ENCODE peak calls at places on chromosome 20, in eight cellular contexts. V is HCT116, F is GM13977, S is transverse colon, B is RWPE1, N is AG10803, X is epithelial cell of esophagus, L is Calu3. O is an unnamed sample.

GRCh38 chr20:50919567-50919966 is 11.7 kb downstream of the ADNP start:
- DNase-seq in V (no peak), F (no peak), S (peak), B (peak), N (peak), X (peak), L (peak), O (no peak)

GRCh38 chr20:51220293-51220706 is 197.4 kb upstream of the KCNG1 start:
- DNase-seq in V (no peak), F (peak), S (peak), B (peak), N (no peak), X (peak), L (peak), O (no peak)

GRCh38 chr20:57397693-57398108 is 6.5 kb downstream of the RBM38 start:
- DNase-seq in V (no peak), F (no peak), S (peak), B (no peak), N (no peak), X (no peak), L (no peak), O (peak)

GRCh38 chr20:33298391-33298790 is 15.4 kb downstream of the BPIFB1 start:
- DNase-seq in V (no peak), F (no peak), S (no peak), B (no peak), N (no peak), X (no peak), L (no peak), O (no peak)

GRCh38 chr20:55095745-55096450 is 620.5 kb downstream of the DOK5 start:
- DNase-seq in V (no peak), F (no peak), S (no peak), B (no peak), N (no peak), X (no peak), L (no peak), O (no peak)

GRCh38 chr20:56348306-56348695 is 10.5 kb upstream of the FAM210B start:
- DNase-seq in V (no peak), F (no peak), S (no peak), B (no peak), N (no peak), X (no peak), L (peak), O (no peak)

GRCh38 chr20:35144694-35145093 is 2.4 kb downstream of the EDEM2 start:
- DNase-seq in V (no peak), F (peak), S (no peak), B (no peak), N (no peak), X (no peak), L (no peak), O (peak)

GRCh38 chr20:64160536-64161495 is 3.4 kb upstream of the MYT1 start:
- DNase-seq in V (no peak), F (no peak), S (no peak), B (no peak), N (no peak), X (no peak), L (no peak), O (peak)

GRCh38 chr20:62123450-62124118 is 1.3 kb downstream of the LSM14B start:
- DNase-seq in V (no peak), F (no peak), S (no peak), B (no peak), N (peak), X (peak), L (no peak), O (no peak)

GRCh38 chr20:8190043-8190880 is 58.2 kb downstream of the PLCB1 start:
- DNase-seq in V (no peak), F (no peak), S (no peak), B (no peak), N (no peak), X (no peak), L (no peak), O (no peak)

GRCh38 chr20:34553366-34553867 is 5.1 kb upstream of the MAP1LC3A start:
- DNase-seq in V (no peak), F (no peak), S (no peak), B (no peak), N (no peak), X (no peak), L (no peak), O (no peak)

GRCh38 chr20:5821627-5822215 is 71.5 kb downstream of the SHLD1 start:
- DNase-seq in V (no peak), F (no peak), S (no peak), B (no peak), N (no peak), X (peak), L (no peak), O (no peak)

GRCh38 chr20:8049321-8049720 is 29.8 kb upstream of the TMX4 start:
- DNase-seq in V (no peak), F (no peak), S (no peak), B (no peak), N (no peak), X (no peak), L (no peak), O (no peak)

GRCh38 chr20:2756056-2756611 is 44.3 kb downstream of the CPXM1 start:
- DNase-seq in V (peak), F (peak), S (no peak), B (peak), N (peak), X (peak), L (peak), O (no peak)

GRCh38 chr20:37837934-37838333 is 65.0 kb upstream of the VSTM2L start:
- DNase-seq in V (no peak), F (no peak), S (no peak), B (no peak), N (no peak), X (no peak), L (no peak), O (no peak)

GRCh38 chr20:51236396-51236795 is 213.5 kb upstream of the KCNG1 start:
- DNase-seq in V (no peak), F (no peak), S (no peak), B (no peak), N (no peak), X (no peak), L (no peak), O (no peak)

GRCh38 chr20:17654649-17655285 is 27.3 kb downstream of the RRBP1 start:
- DNase-seq in V (no peak), F (peak), S (peak), B (peak), N (no peak), X (peak), L (peak), O (no peak)

GRCh38 chr20:58039569-58040092 is 188.8 kb downstream of the ANKRD60 start:
- DNase-seq in V (no peak), F (no peak), S (no peak), B (no peak), N (no peak), X (no peak), L (no peak), O (no peak)

GRCh38 chr20:12023169-12023795 is 105.6 kb downstream of the BTBD3 start:
- DNase-seq in V (no peak), F (peak), S (no peak), B (no peak), N (no peak), X (no peak), L (no peak), O (no peak)

GRCh38 chr20:51001697-51002265 is 21.1 kb downstream of the KCNG1 start:
- DNase-seq in V (no peak), F (no peak), S (no peak), B (no peak), N (no peak), X (no peak), L (no peak), O (no peak)

GRCh38 chr20:60559462-60559861 is 601.2 kb downstream of the CDH26 start:
- DNase-seq in V (no peak), F (no peak), S (no peak), B (no peak), N (no peak), X (no peak), L (no peak), O (no peak)

GRCh38 chr20:56414842-56415765 is 3.0 kb downstream of the CASS4 start:
- DNase-seq in V (no peak), F (no peak), S (no peak), B (no peak), N (peak), X (peak), L (no peak), O (no peak)

GRCh38 chr20:58598271-58599015 is 52.6 kb upstream of the STX16 start:
- DNase-seq in V (no peak), F (no peak), S (peak), B (no peak), N (peak), X (no peak), L (no peak), O (no peak)

GRCh38 chr20:56411759-56412472 is at the start of gene CASS4:
- DNase-seq in V (no peak), F (peak), S (no peak), B (no peak), N (peak), X (no peak), L (no peak), O (no peak)

GRCh38 chr20:14062786-14063185 is 67.5 kb downstream of the MACROD2 start:
- DNase-seq in V (no peak), F (no peak), S (no peak), B (no peak), N (no peak), X (peak), L (no peak), O (no peak)

GRCh38 chr20:62624325-62624690 is 18.0 kb upstream of the SLCO4A1 start:
- DNase-seq in V (no peak), F (peak), S (peak), B (no peak), N (no peak), X (no peak), L (peak), O (no peak)

GRCh38 chr20:577167-577791 is 32.8 kb downstream of the TCF15 start:
- DNase-seq in V (peak), F (no peak), S (no peak), B (no peak), N (peak), X (peak), L (no peak), O (no peak)

GRCh38 chr20:38866265-38867061 is 59.8 kb upstream of the FAM83D start:
- DNase-seq in V (no peak), F (no peak), S (no peak), B (no peak), N (no peak), X (no peak), L (no peak), O (no peak)

GRCh38 chr20:53876956-53877355 is 193.4 kb downstream of the BCAS1 start:
- DNase-seq in V (no peak), F (no peak), S (no peak), B (no peak), N (no peak), X (no peak), L (no peak), O (no peak)

GRCh38 chr20:47334022-47334551 is 22.4 kb downstream of the ZMYND8 start:
- DNase-seq in V (no peak), F (no peak), S (peak), B (peak), N (peak), X (peak), L (no peak), O (no peak)

GRCh38 chr20:50281831-50282591 is 91.4 kb downstream of the CEBPB start:
- DNase-seq in V (no peak), F (no peak), S (no peak), B (no peak), N (no peak), X (no peak), L (no peak), O (peak)

GRCh38 chr20:41366546-41367392 is at the start of gene EMILIN3:
- DNase-seq in V (no peak), F (no peak), S (no peak), B (no peak), N (no peak), X (no peak), L (no peak), O (no peak)

GRCh38 chr20:64244870-64245603 is 10.5 kb upstream of the PCMTD2 start:
- DNase-seq in V (no peak), F (no peak), S (no peak), B (no peak), N (no peak), X (no peak), L (no peak), O (no peak)

GRCh38 chr20:33945391-33946079 is 48.2 kb upstream of the RALY start:
- DNase-seq in V (no peak), F (no peak), S (no peak), B (peak), N (peak), X (peak), L (no peak), O (no peak)

GRCh38 chr20:1666802-1667201 is 9.2 kb upstream of the SIRPG start:
- DNase-seq in V (no peak), F (no peak), S (no peak), B (no peak), N (no peak), X (no peak), L (no peak), O (no peak)

GRCh38 chr20:10067305-10067704 is 32.5 kb downstream of the ANKEF1 start:
- DNase-seq in V (no peak), F (no peak), S (no peak), B (no peak), N (peak), X (no peak), L (no peak), O (no peak)

GRCh38 chr20:25471020-25471419 is 63.5 kb downstream of the GINS1 start:
- DNase-seq in V (no peak), F (no peak), S (no peak), B (no peak), N (no peak), X (no peak), L (no peak), O (peak)
- TF ChIP-seq CTCF in V (no peak), F (no peak), S (no peak), B (no peak), N (no peak), X (no peak), L (no peak), O (no peak)

DNA sequence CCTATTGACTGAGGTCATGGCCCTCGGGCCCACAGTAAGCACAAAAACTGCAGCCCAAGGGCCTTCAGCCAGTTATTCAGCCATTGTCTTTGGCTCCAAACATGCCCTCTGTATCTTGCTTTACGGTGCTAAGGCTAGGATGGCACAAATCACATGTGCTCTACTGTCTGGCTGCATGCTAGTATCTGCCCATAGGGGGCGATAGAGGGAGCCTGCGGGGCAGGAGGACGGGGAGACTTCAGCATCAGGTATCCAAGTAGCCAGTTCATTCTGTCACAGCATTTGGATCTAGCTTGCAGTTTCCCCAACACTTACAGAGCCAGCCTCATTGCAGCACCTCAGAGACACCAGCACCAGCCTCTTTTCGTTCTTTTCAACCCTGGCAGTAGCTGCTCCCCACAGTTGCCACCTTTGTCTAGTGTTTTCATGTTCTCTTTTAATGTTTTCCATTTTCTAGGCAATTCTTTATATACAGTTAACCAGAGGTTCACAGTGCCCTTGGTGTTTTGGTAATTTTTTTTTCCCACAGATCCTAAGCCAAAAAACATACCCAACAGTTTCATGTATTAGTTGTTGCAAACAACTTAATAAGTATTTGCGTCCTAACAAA is 705.9 kb downstream of the PTPRT start:
- DNase-seq in V (no peak), F (no peak), S (peak), B (no peak), N (no peak), X (no peak), L (peak), O (no peak)
- TF ChIP-seq CTCF in V (peak), F (peak), S (no peak), B (no peak), N (peak), X (peak), L (peak), O (peak)

GRCh38 chr20:19802492-19803158 is 44.6 kb downstream of the RIN2 start:
- DNase-seq in V (peak), F (no peak), S (no peak), B (peak), N (no peak), X (peak), L (peak), O (no peak)
- TF ChIP-seq CTCF in V (peak), F (peak), S (peak), B (peak), N (no peak), X (peak), L (peak), O (peak)

DNA sequence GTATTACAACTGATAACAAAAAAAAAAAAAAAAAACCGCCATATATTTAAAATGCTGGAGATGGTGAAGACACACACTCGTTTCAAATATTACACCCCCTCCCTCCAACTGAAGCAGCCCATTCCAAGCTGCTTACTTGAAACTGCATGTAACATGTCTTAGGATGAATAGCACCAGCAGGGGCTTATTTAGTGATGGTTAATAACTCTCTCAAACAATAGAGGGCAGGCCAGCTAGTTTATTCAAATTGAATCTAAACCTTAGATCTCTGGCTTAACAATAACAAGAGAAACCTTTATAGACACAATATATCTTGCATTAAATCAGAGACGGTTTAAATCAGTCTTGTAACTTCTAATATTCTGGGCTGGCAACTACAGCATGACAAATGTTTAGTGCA is 9.3 kb upstream of the JPH2 start:
- DNase-seq in V (no peak), F (no peak), S (no peak), B (peak), N (no peak), X (no peak), L (no peak), O (no peak)
- TF ChIP-seq CTCF in V (peak), F (no peak), S (no peak), B (peak), N (peak), X (peak), L (no peak), O (no peak)

GRCh38 chr20:46171909-46172308 is 53.8 kb downstream of the CD40 start:
- DNase-seq in V (no peak), F (no peak), S (no peak), B (no peak), N (no peak), X (no peak), L (no peak), O (no peak)
- TF ChIP-seq CTCF in V (no peak), F (no peak), S (no peak), B (no peak), N (no peak), X (no peak), L (no peak), O (no peak)